ENCODE peak calls at places on chromosome 4, in six cellular contexts. One of them, this sample, is unnamed.

GRCh38 chr4:910366-911091 is 21.6 kb downstream of the GAK start:
- DNase-seq in testis: no peak
- DNase-seq in CD8-positive, alpha-beta memory T cell: no peak
- DNase-seq in MM.1S: no peak
- DNase-seq in CD4-positive, alpha-beta memory T cell: no peak
- DNase-seq in lung: no peak
- DNase-seq in this sample: no peak

GRCh38 chr4:84263415-84263814 is 235.7 kb downstream of the NKX6-1 start:
- DNase-seq in testis: no peak
- DNase-seq in CD8-positive, alpha-beta memory T cell: no peak
- DNase-seq in MM.1S: no peak
- DNase-seq in CD4-positive, alpha-beta memory T cell: no peak
- DNase-seq in lung: no peak
- DNase-seq in this sample: no peak

GRCh38 chr4:147822128-147822527 is 90.2 kb downstream of the ARHGAP10 start:
- DNase-seq in testis: peak; percentile 95
- DNase-seq in CD8-positive, alpha-beta memory T cell: no peak
- DNase-seq in MM.1S: no peak
- DNase-seq in CD4-positive, alpha-beta memory T cell: no peak
- DNase-seq in lung: peak; percentile 87
- DNase-seq in this sample: peak; percentile 85

GRCh38 chr4:163484906-163485305 is 9.6 kb upstream of the TMA16 start:
- DNase-seq in testis: peak; percentile 67
- DNase-seq in CD8-positive, alpha-beta memory T cell: peak; percentile 38
- DNase-seq in MM.1S: peak; percentile 57
- DNase-seq in CD4-positive, alpha-beta memory T cell: peak; percentile 31
- DNase-seq in lung: no peak
- DNase-seq in this sample: no peak

GRCh38 chr4:84167089-84167488 is 332.0 kb downstream of the NKX6-1 start:
- DNase-seq in testis: no peak
- DNase-seq in CD8-positive, alpha-beta memory T cell: no peak
- DNase-seq in MM.1S: no peak
- DNase-seq in CD4-positive, alpha-beta memory T cell: no peak
- DNase-seq in lung: no peak
- DNase-seq in this sample: no peak

GRCh38 chr4:104870495-104871228 is 276.0 kb upstream of the TET2 start:
- DNase-seq in testis: no peak
- DNase-seq in CD8-positive, alpha-beta memory T cell: no peak
- DNase-seq in MM.1S: no peak
- DNase-seq in CD4-positive, alpha-beta memory T cell: no peak
- DNase-seq in lung: no peak
- DNase-seq in this sample: no peak

GRCh38 chr4:139537292-139537691 is 18.7 kb downstream of the SETD7 start:
- DNase-seq in testis: no peak
- DNase-seq in CD8-positive, alpha-beta memory T cell: no peak
- DNase-seq in MM.1S: no peak
- DNase-seq in CD4-positive, alpha-beta memory T cell: no peak
- DNase-seq in lung: no peak
- DNase-seq in this sample: no peak

GRCh38 chr4:184940500-184940899 is 77.8 kb upstream of the HELT start:
- DNase-seq in testis: no peak
- DNase-seq in CD8-positive, alpha-beta memory T cell: no peak
- DNase-seq in MM.1S: no peak
- DNase-seq in CD4-positive, alpha-beta memory T cell: no peak
- DNase-seq in lung: no peak
- DNase-seq in this sample: no peak

GRCh38 chr4:94603170-94603747 is 151.5 kb downstream of the PDLIM5 start:
- DNase-seq in testis: no peak
- DNase-seq in CD8-positive, alpha-beta memory T cell: no peak
- DNase-seq in MM.1S: no peak
- DNase-seq in CD4-positive, alpha-beta memory T cell: no peak
- DNase-seq in lung: peak; percentile 39
- DNase-seq in this sample: peak; percentile 52

GRCh38 chr4:129110931-129111330 is 15.0 kb downstream of the C4orf33 start:
- DNase-seq in testis: no peak
- DNase-seq in CD8-positive, alpha-beta memory T cell: no peak
- DNase-seq in MM.1S: no peak
- DNase-seq in CD4-positive, alpha-beta memory T cell: no peak
- DNase-seq in lung: no peak
- DNase-seq in this sample: no peak

GRCh38 chr4:155433636-155434360 is 57.0 kb upstream of the MAP9 start:
- DNase-seq in testis: no peak
- DNase-seq in CD8-positive, alpha-beta memory T cell: no peak
- DNase-seq in MM.1S: no peak
- DNase-seq in CD4-positive, alpha-beta memory T cell: no peak
- DNase-seq in lung: no peak
- DNase-seq in this sample: no peak

GRCh38 chr4:76729460-76729859 is 168.5 kb downstream of the SOWAHB start:
- DNase-seq in testis: no peak
- DNase-seq in CD8-positive, alpha-beta memory T cell: no peak
- DNase-seq in MM.1S: no peak
- DNase-seq in CD4-positive, alpha-beta memory T cell: no peak
- DNase-seq in lung: no peak
- DNase-seq in this sample: no peak

GRCh38 chr4:108118505-108118904 is 50.2 kb downstream of the LEF1 start:
- DNase-seq in testis: no peak
- DNase-seq in CD8-positive, alpha-beta memory T cell: no peak
- DNase-seq in MM.1S: peak; percentile 68
- DNase-seq in CD4-positive, alpha-beta memory T cell: peak; percentile 23
- DNase-seq in lung: no peak
- DNase-seq in this sample: no peak

GRCh38 chr4:109026588-109026987 is 263.7 kb upstream of the ETNPPL start:
- DNase-seq in testis: no peak
- DNase-seq in CD8-positive, alpha-beta memory T cell: no peak
- DNase-seq in MM.1S: no peak
- DNase-seq in CD4-positive, alpha-beta memory T cell: no peak
- DNase-seq in lung: no peak
- DNase-seq in this sample: no peak

GRCh38 chr4:65791111-65791806 is 121.0 kb upstream of the EPHA5 start:
- DNase-seq in testis: no peak
- DNase-seq in CD8-positive, alpha-beta memory T cell: no peak
- DNase-seq in MM.1S: no peak
- DNase-seq in CD4-positive, alpha-beta memory T cell: no peak
- DNase-seq in lung: no peak
- DNase-seq in this sample: no peak
- H3K27ac ChIP-seq in testis: no peak overlapping the region
- H3K27ac ChIP-seq in CD8-positive, alpha-beta memory T cell: no peak overlapping the region
- H3K27ac ChIP-seq in MM.1S: peak overlapping the region; percentile 55
- H3K27ac ChIP-seq in CD4-positive, alpha-beta memory T cell: no peak overlapping the region
- H3K27ac ChIP-seq in lung: no peak overlapping the region
- H3K27ac ChIP-seq in this sample: no peak overlapping the region

GRCh38 chr4:114654607-114655006 is 56.0 kb downstream of the UGT8 start:
- DNase-seq in testis: no peak
- DNase-seq in CD8-positive, alpha-beta memory T cell: no peak
- DNase-seq in MM.1S: no peak
- DNase-seq in CD4-positive, alpha-beta memory T cell: no peak
- DNase-seq in lung: no peak
- DNase-seq in this sample: no peak
- H3K4me1 ChIP-seq in testis: no peaks in the 10 kb centered on the region
- H3K4me1 ChIP-seq in CD8-positive, alpha-beta memory T cell: no peaks in the 10 kb centered on the region
- H3K4me1 ChIP-seq in MM.1S: no peaks in the 10 kb centered on the region
- H3K4me1 ChIP-seq in CD4-positive, alpha-beta memory T cell: no peaks in the 10 kb centered on the region
- H3K4me1 ChIP-seq in lung: no peaks in the 10 kb centered on the region
- H3K4me1 ChIP-seq in this sample: no peaks in the 10 kb centered on the region

GRCh38 chr4:82433791-82434190 is 3.4 kb downstream of the ENOPH1 start:
- DNase-seq in testis: no peak
- DNase-seq in CD8-positive, alpha-beta memory T cell: no peak
- DNase-seq in MM.1S: no peak
- DNase-seq in CD4-positive, alpha-beta memory T cell: no peak
- DNase-seq in lung: no peak
- DNase-seq in this sample: no peak
- H3K36me3 ChIP-seq in testis: no peaks in the 10 kb centered on the region
- H3K36me3 ChIP-seq in CD8-positive, alpha-beta memory T cell: peaks cover 7% of the 10 kb centered on the region
- H3K36me3 ChIP-seq in MM.1S: peaks cover 2% of the 10 kb centered on the region
- H3K36me3 ChIP-seq in CD4-positive, alpha-beta memory T cell: peaks cover 3% of the 10 kb centered on the region
- H3K36me3 ChIP-seq in lung: no peaks in the 10 kb centered on the region
- H3K36me3 ChIP-seq in this sample: no peaks in the 10 kb centered on the region

GRCh38 chr4:118281611-118282442 is 71.0 kb downstream of the PRSS12 start:
- DNase-seq in testis: no peak
- DNase-seq in CD8-positive, alpha-beta memory T cell: no peak
- DNase-seq in MM.1S: no peak
- DNase-seq in CD4-positive, alpha-beta memory T cell: no peak
- DNase-seq in lung: no peak
- DNase-seq in this sample: no peak

GRCh38 chr4:118279328-118279727 is 73.5 kb downstream of the PRSS12 start:
- DNase-seq in testis: no peak
- DNase-seq in CD8-positive, alpha-beta memory T cell: peak; percentile 32
- DNase-seq in MM.1S: no peak
- DNase-seq in CD4-positive, alpha-beta memory T cell: peak; percentile 53
- DNase-seq in lung: no peak
- DNase-seq in this sample: no peak

GRCh38 chr4:118278473-118279274 is 74.1 kb downstream of the PRSS12 start:
- DNase-seq in testis: peak; percentile 98
- DNase-seq in CD8-positive, alpha-beta memory T cell: peak; percentile 96
- DNase-seq in MM.1S: peak; percentile 99
- DNase-seq in CD4-positive, alpha-beta memory T cell: peak; percentile 96
- DNase-seq in lung: peak; percentile 98
- DNase-seq in this sample: peak; percentile 94

GRCh38 chr4:118280501-118281218 is 72.1 kb downstream of the PRSS12 start:
- DNase-seq in testis: peak; percentile 72
- DNase-seq in CD8-positive, alpha-beta memory T cell: peak; percentile 39
- DNase-seq in MM.1S: peak; percentile 49
- DNase-seq in CD4-positive, alpha-beta memory T cell: peak; percentile 48
- DNase-seq in lung: peak; percentile 68
- DNase-seq in this sample: peak; percentile 24

GRCh38 chr4:118279920-118280432 is 72.8 kb downstream of the PRSS12 start:
- DNase-seq in testis: no peak
- DNase-seq in CD8-positive, alpha-beta memory T cell: no peak
- DNase-seq in MM.1S: no peak
- DNase-seq in CD4-positive, alpha-beta memory T cell: no peak
- DNase-seq in lung: no peak
- DNase-seq in this sample: no peak
- H3K27ac ChIP-seq in testis: no peak overlapping the region
- H3K27ac ChIP-seq in CD8-positive, alpha-beta memory T cell: peak overlapping the region; percentile 98
- H3K27ac ChIP-seq in MM.1S: peak overlapping the region; percentile 84
- H3K27ac ChIP-seq in CD4-positive, alpha-beta memory T cell: peak overlapping the region; percentile 96
- H3K27ac ChIP-seq in lung: peak overlapping the region; percentile 99
- H3K27ac ChIP-seq in this sample: no peak overlapping the region

DNA sequence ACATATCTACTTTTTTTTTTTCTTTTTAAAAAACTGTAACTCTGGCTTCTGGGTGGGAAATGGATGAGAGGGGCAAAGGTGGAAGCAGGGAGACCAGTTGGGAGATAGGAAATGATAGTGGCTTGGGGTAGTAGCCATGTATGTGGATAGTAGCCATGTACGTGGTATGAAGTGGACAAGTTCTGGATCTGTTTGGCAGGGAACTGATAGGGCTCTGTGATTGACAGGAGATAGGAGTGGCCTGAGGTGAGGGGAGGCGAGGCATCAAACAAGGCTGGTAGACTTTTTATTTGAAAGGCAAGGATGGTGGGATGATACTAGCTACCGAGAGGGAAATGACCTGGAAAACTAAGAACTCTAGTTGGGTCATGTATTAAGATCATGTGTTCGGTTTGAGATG is 117.8 kb downstream of the AFF1 start:
- DNase-seq in testis: no peak
- DNase-seq in CD8-positive, alpha-beta memory T cell: no peak
- DNase-seq in MM.1S: no peak
- DNase-seq in CD4-positive, alpha-beta memory T cell: no peak
- DNase-seq in lung: no peak
- DNase-seq in this sample: no peak
- H3K4me1 ChIP-seq in testis: peaks cover 40% of the 10 kb centered on the region
- H3K4me1 ChIP-seq in CD8-positive, alpha-beta memory T cell: no peaks in the 10 kb centered on the region
- H3K4me1 ChIP-seq in MM.1S: peaks cover 33% of the 10 kb centered on the region
- H3K4me1 ChIP-seq in CD4-positive, alpha-beta memory T cell: peaks cover 41% of the 10 kb centered on the region
- H3K4me1 ChIP-seq in lung: peaks cover 14% of the 10 kb centered on the region
- H3K4me1 ChIP-seq in this sample: peaks cover 74% of the 10 kb centered on the region

GRCh38 chr4:122003335-122003734 is 51.5 kb upstream of the TRPC3 start:
- DNase-seq in testis: peak; percentile 66
- DNase-seq in CD8-positive, alpha-beta memory T cell: peak; percentile 9
- DNase-seq in MM.1S: peak; percentile 71
- DNase-seq in CD4-positive, alpha-beta memory T cell: peak; percentile 3
- DNase-seq in lung: no peak
- DNase-seq in this sample: no peak

GRCh38 chr4:122009524-122009923 is 57.7 kb upstream of the TRPC3 start:
- DNase-seq in testis: no peak
- DNase-seq in CD8-positive, alpha-beta memory T cell: no peak
- DNase-seq in MM.1S: no peak
- DNase-seq in CD4-positive, alpha-beta memory T cell: no peak
- DNase-seq in lung: no peak
- DNase-seq in this sample: no peak

GRCh38 chr4:122000849-122001248 is 49.0 kb upstream of the TRPC3 start:
- DNase-seq in testis: no peak
- DNase-seq in CD8-positive, alpha-beta memory T cell: no peak
- DNase-seq in MM.1S: peak; percentile 45
- DNase-seq in CD4-positive, alpha-beta memory T cell: no peak
- DNase-seq in lung: no peak
- DNase-seq in this sample: no peak

GRCh38 chr4:122007016-122007415 is 55.2 kb upstream of the TRPC3 start:
- DNase-seq in testis: no peak
- DNase-seq in CD8-positive, alpha-beta memory T cell: no peak
- DNase-seq in MM.1S: no peak
- DNase-seq in CD4-positive, alpha-beta memory T cell: no peak
- DNase-seq in lung: no peak
- DNase-seq in this sample: no peak

DNA sequence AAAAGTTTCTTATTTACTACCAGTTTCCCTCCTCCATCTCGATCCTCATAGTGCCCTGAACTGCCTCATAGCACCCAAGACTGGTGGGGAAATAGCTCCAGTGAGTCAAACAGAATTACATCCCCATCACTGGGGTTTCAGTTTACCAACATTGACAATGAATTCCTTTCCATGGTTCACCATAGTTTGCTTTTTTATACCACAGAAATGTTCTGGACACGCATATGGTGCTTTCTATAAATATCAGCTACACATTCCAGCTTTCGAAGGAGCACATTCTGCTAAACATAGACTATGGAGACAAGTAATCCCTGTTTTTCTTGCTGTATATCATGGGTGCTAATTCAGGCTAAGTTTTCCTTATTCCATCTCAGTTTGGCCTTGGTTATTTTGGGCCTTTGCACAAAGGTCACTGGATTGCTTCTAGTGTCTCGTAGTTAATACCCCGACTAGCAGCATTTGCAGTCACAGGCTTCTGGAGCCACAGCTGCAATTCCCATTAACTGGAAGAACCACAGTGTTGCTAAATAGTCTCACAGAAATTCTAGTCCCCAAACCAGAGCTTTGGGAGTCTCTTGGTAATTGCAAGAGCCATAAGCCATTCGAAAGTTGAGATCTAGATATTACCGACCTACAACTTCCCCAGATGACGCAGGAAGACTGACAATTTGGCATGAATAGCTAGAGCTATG is 53.4 kb upstream of the TRPC3 start:
- DNase-seq in testis: no peak
- DNase-seq in CD8-positive, alpha-beta memory T cell: no peak
- DNase-seq in MM.1S: no peak
- DNase-seq in CD4-positive, alpha-beta memory T cell: no peak
- DNase-seq in lung: no peak
- DNase-seq in this sample: no peak
- H3K36me3 ChIP-seq in testis: no peaks in the 10 kb centered on the region
- H3K36me3 ChIP-seq in CD8-positive, alpha-beta memory T cell: no peaks in the 10 kb centered on the region
- H3K36me3 ChIP-seq in MM.1S: no peaks in the 10 kb centered on the region
- H3K36me3 ChIP-seq in CD4-positive, alpha-beta memory T cell: no peaks in the 10 kb centered on the region
- H3K36me3 ChIP-seq in lung: no peaks in the 10 kb centered on the region
- H3K36me3 ChIP-seq in this sample: no peaks in the 10 kb centered on the region

This sample was measured in heart left ventricle.